ENCODE peak calls at places on chromosome 16, in four cellular contexts. W, P, S and N are unnamed samples.
A peak's percentile ranks its signal among the peaks of the same experiment; 100 is the strongest.

GRCh38 chr16:53071748-53072301 is 17.0 kb downstream of the CHD9 start:
- DNase-seq in W (no peak), S (no peak), P (no peak), N (no peak)

GRCh38 chr16:66620419-66620775 is 15.9 kb downstream of the CMTM3 start:
- DNase-seq in W (no peak), S (no peak), P (no peak), N (no peak)

GRCh38 chr16:75032655-75033054 is 33.8 kb downstream of the ZNRF1 start:
- DNase-seq in W (no peak), P (no peak), S (no peak), N (no peak)

GRCh38 chr16:57741660-57742191 is 6.2 kb downstream of the KATNB1 start:
- DNase-seq in W (no peak), S (no peak), P (no peak), N (no peak)

GRCh38 chr16:68746951-68747350 is 9.9 kb downstream of the CDH1 start:
- DNase-seq in S (no peak), P (no peak), W (no peak), N (no peak)

GRCh38 chr16:86046026-86046713 is 147.2 kb downstream of the IRF8 start:
- DNase-seq in W (no peak), P (no peak), S (no peak), N (no peak)

GRCh38 chr16:23998771-23999170 is 163.0 kb downstream of the PRKCB start:
- DNase-seq in W (no peak), P (no peak), S (no peak), N (no peak)

GRCh38 chr16:66900721-66901441 is 17.8 kb downstream of the CDH16 start:
- DNase-seq in S (peak; percentile 60), P (no peak), W (no peak), N (no peak)

GRCh38 chr16:74984194-74984669 is 691 bp downstream of the WDR59 start:
- DNase-seq in S (peak; percentile 51), W (no peak), P (no peak), N (no peak)

GRCh38 chr16:22348296-22348695 is 26.1 kb downstream of the CDR2 start:
- DNase-seq in P (no peak), W (no peak), S (no peak), N (no peak)

GRCh38 chr16:27363797-27364196 is 38.2 kb upstream of the IL21R start:
- DNase-seq in P (no peak), W (no peak), S (no peak), N (no peak)

GRCh38 chr16:62642677-62643076 is 606.4 kb upstream of the CDH8 start:
- DNase-seq in W (no peak), S (no peak), P (no peak), N (no peak)

GRCh38 chr16:68086860-68087268 is 1.7 kb downstream of the NFATC3 start:
- DNase-seq in W (no peak), P (no peak), S (peak; percentile 33), N (no peak)

GRCh38 chr16:56542039-56542438 is 22.2 kb upstream of the BBS2 start:
- DNase-seq in W (no peak), S (no peak), P (no peak), N (no peak)

GRCh38 chr16:56547949-56548567 is 16.8 kb upstream of the MT4 start:
- DNase-seq in S (no peak), W (no peak), P (no peak), N (no peak)

GRCh38 chr16:56551796-56552738 is 12.8 kb upstream of the MT4 start:
- DNase-seq in W (no peak), S (no peak), P (no peak), N (no peak)

GRCh38 chr16:56549744-56550385 is 15.0 kb upstream of the MT4 start:
- DNase-seq in P (no peak), W (no peak), S (no peak), N (no peak)

GRCh38 chr16:56547120-56547948 is 17.5 kb upstream of the MT4 start:
- DNase-seq in S (peak; percentile 11), P (peak; percentile 34), W (no peak), N (no peak)
- TF ChIP-seq EGR1 in S (no peak), P (no peak), W (no peak), N (no peak)

DNA sequence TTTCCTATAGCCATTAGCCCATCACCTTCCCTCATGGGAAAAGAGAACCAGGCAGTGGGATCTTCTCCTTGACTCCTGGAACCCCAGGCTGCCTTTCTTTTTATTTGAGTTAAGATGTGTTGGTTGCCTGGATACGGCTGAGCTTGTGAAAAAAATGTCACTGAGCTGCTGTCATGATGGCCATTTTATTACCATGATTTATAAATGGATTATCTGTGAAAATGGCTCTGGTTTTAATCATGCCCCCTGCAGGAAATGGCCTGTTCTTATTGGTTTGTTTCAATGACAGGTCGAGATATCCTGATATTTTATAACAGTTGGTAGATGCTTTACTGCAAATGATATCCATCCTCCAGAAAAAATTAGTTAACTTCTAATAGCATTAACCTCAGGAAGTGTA is 640.4 kb downstream of the CDH11 start:
- DNase-seq in P (no peak), S (no peak), W (no peak), N (no peak)
- TF ChIP-seq EGR1 in P (no peak), S (no peak), W (no peak), N (no peak)

GRCh38 chr16:10895053-10895946 is 18.3 kb downstream of the CIITA start:
- DNase-seq in W (no peak), P (peak; percentile 38), S (peak; percentile 64), N (no peak)
- TF ChIP-seq EGR1 in W (no peak), P (no peak), S (no peak), N (no peak)

DNA sequence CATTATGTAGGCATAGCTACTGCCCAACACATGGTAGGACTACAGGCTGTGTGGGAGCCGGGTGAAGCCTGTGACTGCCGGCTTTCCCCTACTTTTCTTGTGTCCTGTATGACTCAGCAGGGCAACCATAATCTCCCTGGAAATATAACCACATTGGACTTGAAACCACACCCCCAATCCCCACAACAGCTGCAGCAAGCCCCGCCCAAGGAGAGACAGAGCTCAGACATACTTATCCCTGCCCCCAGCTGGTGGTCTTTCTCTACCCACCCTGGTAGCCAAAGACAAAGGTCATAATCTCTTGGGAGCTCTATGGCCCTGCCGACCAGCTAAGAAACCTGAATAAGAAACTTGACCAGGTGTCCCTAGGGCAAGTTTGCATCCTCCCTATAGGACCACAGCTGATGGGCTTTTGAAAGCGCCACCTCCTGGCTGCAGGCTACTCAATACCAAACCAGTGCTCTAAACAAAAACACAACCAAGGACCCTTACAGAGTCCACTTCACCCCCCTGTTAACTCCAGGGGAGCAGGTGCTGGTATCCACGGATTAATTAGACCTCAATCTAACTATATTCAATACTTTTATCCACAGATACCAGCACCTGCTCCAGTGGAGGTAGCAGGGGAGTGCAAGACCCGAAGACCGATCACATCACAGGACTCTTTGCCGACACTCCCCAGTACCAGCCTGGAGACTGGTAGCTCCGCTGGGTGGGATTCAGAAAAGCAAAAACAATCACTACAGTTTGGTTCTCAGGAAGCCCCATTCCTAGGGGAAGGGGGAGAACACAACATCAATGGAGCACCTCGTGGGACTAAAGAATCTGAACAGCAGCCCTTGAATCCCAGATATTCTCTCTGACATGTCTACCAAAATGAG is 91.2 kb downstream of the IRX5 start:
- DNase-seq in P (peak; percentile 15), S (peak; percentile 86), W (no peak), N (peak; percentile 67)
- TF ChIP-seq EGR1 in P (no peak), S (no peak), W (no peak), N (no peak)

GRCh38 chr16:2470603-2471015 is 488 bp upstream of the NTN3 start:
- DNase-seq in S (no peak), W (no peak), P (no peak), N (no peak)

GRCh38 chr16:2471016-2471652 is at the start of gene NTN3:
- DNase-seq in P (no peak), W (no peak), S (peak; percentile 47), N (no peak)

GRCh38 chr16:2472488-2472864 is 1.4 kb downstream of the NTN3 start:
- DNase-seq in P (no peak), S (no peak), W (no peak), N (no peak)

GRCh38 chr16:2472885-2473284 is 1.8 kb downstream of the NTN3 start:
- DNase-seq in P (no peak), S (no peak), W (no peak), N (no peak)

GRCh38 chr16:2471653-2472487 is 773 bp downstream of the NTN3 start:
- DNase-seq in S (no peak), P (no peak), W (no peak), N (no peak)
- TF ChIP-seq EGR1 in S (no peak), P (no peak), W (no peak), N (no peak)

GRCh38 chr16:55001931-55002330 is 71.3 kb downstream of the IRX5 start:
- DNase-seq in W (no peak), S (no peak), P (no peak), N (no peak)
- TF ChIP-seq EGR1 in W (no peak), S (no peak), P (no peak), N (no peak)

DNA sequence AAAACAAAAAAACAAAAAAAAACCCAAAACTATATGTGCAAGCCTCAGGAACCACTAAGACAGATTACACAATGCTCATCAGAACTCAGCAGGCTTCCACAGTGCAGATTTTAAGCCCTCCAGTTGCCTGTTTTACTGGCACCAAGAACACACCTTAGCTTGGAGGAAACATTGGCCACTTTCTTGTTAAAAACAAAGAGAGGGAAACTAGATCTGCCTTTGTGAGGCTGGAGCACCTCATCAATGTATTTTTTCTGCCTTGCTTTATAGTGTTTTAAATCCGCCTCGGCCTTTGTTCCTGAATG is 343.8 kb downstream of the WWOX start:
- DNase-seq in W (no peak), S (no peak), P (no peak), N (no peak)
- TF ChIP-seq EGR1 in W (no peak), S (no peak), P (no peak), N (no peak)

DNA sequence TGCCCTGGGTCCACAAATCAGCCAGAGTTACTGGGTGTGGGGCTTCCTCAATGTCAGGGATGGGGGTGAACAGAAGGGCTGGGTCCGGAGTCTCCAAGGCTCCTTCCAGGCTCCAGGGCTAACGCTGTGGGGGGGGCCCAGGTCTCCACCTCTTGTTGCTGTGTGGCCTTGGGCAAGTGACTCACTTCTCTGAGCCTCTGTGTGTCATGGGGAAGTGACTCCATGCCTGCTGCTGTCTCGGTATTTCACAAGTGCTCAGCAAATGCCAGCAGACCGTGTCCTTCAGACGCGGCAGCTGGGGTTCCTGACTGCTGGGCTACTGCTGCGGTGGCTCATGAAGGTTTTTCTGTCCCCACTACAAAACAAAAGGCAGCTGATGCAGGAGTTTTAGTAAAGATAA is 26.6 kb downstream of the JPH3 start:
- DNase-seq in S (no peak), W (no peak), P (no peak), N (no peak)
- TF ChIP-seq EGR1 in S (no peak), W (no peak), P (no peak), N (no peak)

DNA sequence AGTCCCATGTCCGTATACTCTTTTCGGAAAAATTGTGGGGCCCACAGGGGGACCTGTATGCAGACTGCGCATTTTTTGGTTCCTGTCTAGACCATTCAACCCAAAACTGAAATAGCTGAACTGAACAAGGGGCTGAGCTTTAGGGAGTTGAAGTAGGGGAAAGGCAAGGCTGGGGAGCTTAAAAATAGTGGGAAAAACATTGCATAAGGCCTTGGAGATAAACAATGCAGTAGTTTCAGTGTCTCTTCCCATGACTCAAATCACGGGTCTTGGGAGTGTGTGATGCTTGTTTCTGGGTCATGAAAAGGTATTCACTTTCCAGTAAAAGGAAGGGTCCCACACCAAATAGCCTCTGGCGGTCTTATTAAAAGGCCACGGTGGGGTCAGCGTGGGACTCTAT is 402.8 kb upstream of the SALL1 start:
- DNase-seq in P (no peak), W (no peak), S (no peak), N (no peak)
- TF ChIP-seq EGR1 in P (no peak), W (no peak), S (no peak), N (no peak)